ENCODE peak calls at places on chromosomes 11 and 22, in ten cellular contexts. K is non-pigmented ciliary epithelial cell; H is GM04504; C is SK-MEL-5; I is stimulated activated CD4-positive, alpha-beta T cell treated with anti-CD3 and anti-CD28 coated beads, Interleukin-4, amount 100 ng/mL, for 48 hours; O is mucosa of descending colon; Z is adipocyte; F is KG1; X is aorta; U is GM12865. J is an unnamed sample.
A peak's percentile ranks its signal among the peaks of the same experiment; 100 is the strongest.

GRCh38 chr22:49657275-49657973 is 170.2 kb downstream of the BRD1 start:
- DNase-seq in I (peak; percentile 62), U (peak; percentile 40), K (no peak), C (peak; percentile 41), Z (no peak), F (peak; percentile 96), H (no peak), O (peak; percentile 45), X (peak; percentile 81), J (peak; percentile 40)

GRCh38 chr11:44566952-44567875 is 1.8 kb downstream of the CD82 start:
- DNase-seq in F (no peak), O (no peak), X (peak; percentile 41), K (no peak), C (no peak), Z (peak; percentile 28), H (no peak), U (peak; percentile 67), I (no peak), J (no peak)

GRCh38 chr22:17966403-17966717 is 58.0 kb downstream of the MICAL3 start:
- DNase-seq in C (no peak), F (no peak), U (no peak), O (no peak), H (no peak), K (no peak), I (no peak), X (no peak), Z (peak; percentile 64), J (no peak)

GRCh38 chr11:8934735-8935478 is 2.2 kb upstream of the C11orf16 start:
- DNase-seq in F (no peak), U (no peak), K (peak; percentile 82), O (no peak), H (no peak), I (no peak), C (no peak), Z (peak; percentile 70), X (no peak), J (no peak)

GRCh38 chr11:30938801-30939200 is 352.6 kb upstream of the MPPED2 start:
- DNase-seq in H (no peak), Z (no peak), X (no peak), U (no peak), F (no peak), C (no peak), K (no peak), I (no peak), O (no peak), J (no peak)

GRCh38 chr22:47124946-47125345 is 362.5 kb downstream of the TBC1D22A start:
- DNase-seq in O (peak; percentile 14), U (no peak), I (no peak), C (no peak), F (no peak), X (peak; percentile 63), K (no peak), H (no peak), Z (no peak), J (no peak)

GRCh38 chr11:37502202-37502601 is 904.2 kb upstream of the RAG2 start:
- DNase-seq in Z (peak; percentile 54), K (no peak), O (no peak), F (no peak), I (no peak), X (no peak), U (peak; percentile 17), H (no peak), C (no peak), J (peak; percentile 20)

GRCh38 chr11:12741671-12742216 is 67.5 kb downstream of the TEAD1 start:
- DNase-seq in H (no peak), C (no peak), K (no peak), I (no peak), Z (no peak), U (no peak), F (no peak), O (no peak), X (no peak), J (no peak)

GRCh38 chr11:45097721-45098493 is 48.5 kb upstream of the PRDM11 start:
- DNase-seq in O (peak; percentile 53), C (peak; percentile 26), H (no peak), Z (peak; percentile 74), X (peak; percentile 92), K (no peak), I (no peak), U (peak; percentile 25), F (peak; percentile 44), J (peak; percentile 31)

GRCh38 chr11:116791002-116791812 is 472 bp downstream of the APOA5 start:
- DNase-seq in Z (peak; percentile 86), H (peak; percentile 32), K (no peak), I (peak; percentile 69), X (peak; percentile 93), C (peak; percentile 66), O (peak; percentile 85), U (peak; percentile 73), F (peak; percentile 71), J (peak; percentile 71)

GRCh38 chr22:37169412-37169811 is 18.6 kb downstream of the C1QTNF6 start:
- DNase-seq in F (no peak), I (no peak), K (no peak), U (no peak), H (no peak), Z (no peak), X (peak; percentile 46), C (no peak), O (peak; percentile 28), J (no peak)

GRCh38 chr11:9815486-9816136 is 151.7 kb downstream of the SWAP70 start:
- DNase-seq in C (no peak), U (no peak), O (no peak), K (no peak), H (peak; percentile 68), Z (peak; percentile 36), X (no peak), I (no peak), F (no peak), J (no peak)

GRCh38 chr11:68743539-68743938 is 7.8 kb downstream of the TESMIN start:
- DNase-seq in H (no peak), U (no peak), I (no peak), F (no peak), Z (no peak), X (no peak), K (no peak), O (no peak), C (no peak), J (no peak)

GRCh38 chr11:95888852-95889251 is 35.1 kb downstream of the MTMR2 start:
- DNase-seq in K (no peak), X (no peak), C (no peak), Z (no peak), H (no peak), I (no peak), F (no peak), O (no peak), U (no peak), J (no peak)

GRCh38 chr11:15371533-15371932 is 256.8 kb downstream of the INSC start:
- DNase-seq in X (no peak), Z (no peak), F (no peak), C (no peak), I (no peak), K (no peak), U (no peak), H (no peak), O (no peak), J (no peak)

GRCh38 chr11:69138265-69138664 is 17.5 kb upstream of the SMIM38 start:
- DNase-seq in K (no peak), U (no peak), F (no peak), H (peak; percentile 41), Z (peak; percentile 27), O (no peak), X (no peak), I (no peak), C (peak; percentile 58), J (no peak)

GRCh38 chr22:23816552-23816976 is 22.2 kb downstream of the DERL3 start:
- DNase-seq in C (no peak), K (no peak), F (no peak), H (no peak), Z (no peak), O (no peak), U (no peak), X (no peak), I (no peak), J (no peak)

GRCh38 chr11:114343020-114343419 is 46.8 kb downstream of the NNMT start:
- DNase-seq in F (no peak), O (no peak), U (no peak), K (no peak), I (no peak), H (no peak), Z (no peak), C (no peak), X (no peak), J (no peak)

GRCh38 chr11:87281496-87281895 is 243.8 kb downstream of the TMEM135 start:
- DNase-seq in X (no peak), F (no peak), Z (peak; percentile 93), H (peak; percentile 17), I (no peak), U (no peak), K (no peak), C (peak; percentile 50), O (no peak), J (peak; percentile 5)

GRCh38 chr22:40058265-40058664 is 63.5 kb downstream of the FAM83F start:
- DNase-seq in Z (no peak), C (no peak), I (peak; percentile 26), O (no peak), U (no peak), X (no peak), F (no peak), H (no peak), K (no peak), J (no peak)

GRCh38 chr11:44275241-44275640 is 34.7 kb downstream of the ALX4 start:
- DNase-seq in O (no peak), H (no peak), Z (no peak), U (no peak), F (no peak), K (no peak), X (no peak), I (no peak), C (no peak), J (no peak)

GRCh38 chr11:75588067-75588481 is 26.0 kb downstream of the SERPINH1 start:
- DNase-seq in C (no peak), X (no peak), F (no peak), O (no peak), I (no peak), K (no peak), Z (no peak), U (no peak), H (no peak), J (peak; percentile 93)

GRCh38 chr11:11075515-11076171 is 217.8 kb upstream of the ZBED5 start:
- DNase-seq in C (peak; percentile 12), Z (no peak), I (no peak), F (no peak), K (no peak), X (no peak), O (no peak), U (no peak), H (no peak), J (no peak)

GRCh38 chr22:26589367-26589844 is 526 bp downstream of the TPST2 start:
- DNase-seq in F (no peak), I (no peak), Z (peak; percentile 37), X (peak; percentile 79), U (peak; percentile 29), K (no peak), O (peak; percentile 62), C (peak; percentile 28), H (no peak), J (peak; percentile 66)

GRCh38 chr11:134350381-134350780 is 18.6 kb downstream of the GLB1L2 start:
- DNase-seq in H (no peak), K (no peak), C (no peak), U (peak; percentile 75), I (no peak), F (no peak), Z (no peak), O (no peak), X (no peak), J (no peak)

GRCh38 chr11:33655842-33656600 is 44.6 kb downstream of the C11orf91 start:
- DNase-seq in Z (no peak), I (no peak), O (no peak), X (no peak), U (peak; percentile 89), H (no peak), K (no peak), F (no peak), C (no peak), J (no peak)

GRCh38 chr11:20197881-20198280 is 37.6 kb upstream of the DBX1 start:
- DNase-seq in Z (no peak), C (no peak), O (no peak), X (no peak), I (no peak), K (no peak), H (no peak), F (no peak), U (peak; percentile 70), J (no peak)

J was measured in small intestine.